ENCODE peak calls at places on chromosome 16, in four cellular contexts. T is prostate gland; I is aorta; F is CD8-positive, alpha-beta memory T cell. K is an unnamed sample.

GRCh38 chr16:7482596-7483290 is 150.1 kb downstream of the RBFOX1 start:
- DNase-seq in F (no peak), I (no peak), T (no peak), K (no peak)

GRCh38 chr16:71542377-71542776 is 16.2 kb downstream of the CHST4 start:
- DNase-seq in T (no peak), F (peak; percentile 65), I (peak; percentile 61), K (peak; percentile 46)

GRCh38 chr16:4675864-4676786 is 17.2 kb upstream of the NUDT16L1 start:
- DNase-seq in I (no peak), F (peak; percentile 78), T (no peak), K (peak; percentile 83)

GRCh38 chr16:88374736-88375135 is 8.0 kb upstream of the ZNF469 start:
- DNase-seq in F (peak; percentile 14), T (no peak), I (peak; percentile 24), K (no peak)

GRCh38 chr16:82156761-82157654 is 13.0 kb downstream of the MPHOSPH6 start:
- DNase-seq in T (no peak), F (no peak), I (no peak), K (no peak)

GRCh38 chr16:25009822-25010221 is 5.3 kb downstream of the ARHGAP17 start:
- DNase-seq in I (peak; percentile 78), F (no peak), T (no peak), K (no peak)

GRCh38 chr16:25716186-25716585 is 24.4 kb downstream of the HS3ST4 start:
- DNase-seq in F (no peak), T (no peak), I (no peak), K (no peak)

GRCh38 chr16:7013990-7014389 is 318.7 kb upstream of the RBFOX1 start:
- DNase-seq in I (no peak), T (no peak), F (no peak), K (no peak)

GRCh38 chr16:3256146-3256875 is at the start of gene MEFV:
- DNase-seq in I (no peak), F (no peak), T (no peak), K (no peak)

GRCh38 chr16:48948911-48949310 is 332.7 kb downstream of the CBLN1 start:
- DNase-seq in F (no peak), T (no peak), I (no peak), K (no peak)

GRCh38 chr16:88527186-88527936 is 42.8 kb upstream of the ZC3H18 start:
- DNase-seq in I (no peak), T (peak; percentile 44), F (peak; percentile 67), K (peak; percentile 64)

GRCh38 chr16:72901012-72901411 is 146.9 kb downstream of the ZFHX3 start:
- DNase-seq in I (no peak), T (no peak), F (no peak), K (no peak)

GRCh38 chr16:83393196-83393981 is 414.4 kb upstream of the HSBP1 start:
- DNase-seq in F (no peak), I (no peak), T (peak; percentile 7), K (no peak)

GRCh38 chr16:27208081-27208692 is 4.9 kb downstream of the KDM8 start:
- DNase-seq in I (no peak), T (no peak), F (no peak), K (no peak)

GRCh38 chr16:48405153-48405552 is 19.9 kb upstream of the SIAH1 start:
- DNase-seq in I (no peak), F (no peak), T (no peak), K (no peak)

GRCh38 chr16:61580579-61580978 is 455.7 kb downstream of the CDH8 start:
- DNase-seq in I (no peak), T (no peak), F (no peak), K (no peak)

GRCh38 chr16:442976-443375 is 17.5 kb downstream of the RAB11FIP3 start:
- DNase-seq in T (no peak), F (no peak), I (no peak), K (no peak)

GRCh38 chr16:85569615-85570212 is 43.4 kb upstream of the GSE1 start:
- DNase-seq in T (no peak), F (peak; percentile 79), I (no peak), K (peak; percentile 51)

GRCh38 chr16:47139561-47140185 is 4.1 kb downstream of the NETO2 start:
- DNase-seq in I (no peak), T (no peak), F (no peak), K (no peak)

GRCh38 chr16:88705746-88706287 is 391 bp downstream of the RNF166 start:
- DNase-seq in I (no peak), T (no peak), F (no peak), K (peak; percentile 22)

GRCh38 chr16:3235856-3236669 is 1.1 kb upstream of the ZNF200 start:
- DNase-seq in F (peak; percentile 62), I (peak; percentile 68), T (peak; percentile 6), K (peak; percentile 31)

GRCh38 chr16:27773344-27773743 is 223.4 kb downstream of the KATNIP start:
- DNase-seq in F (no peak), I (no peak), T (no peak), K (no peak)

GRCh38 chr16:76222853-76223252 is 54.3 kb upstream of the CNTNAP4 start:
- DNase-seq in T (no peak), I (no peak), F (no peak), K (no peak)

GRCh38 chr16:3979518-3979917 is 99.0 kb upstream of the CREBBP start:
- DNase-seq in I (no peak), T (no peak), F (peak; percentile 38), K (no peak)

GRCh38 chr16:81625544-81626152 is 153.4 kb upstream of the PLCG2 start:
- DNase-seq in F (no peak), T (peak; percentile 41), I (peak; percentile 83), K (no peak)

GRCh38 chr16:50900391-50900942 is 158.6 kb downstream of the CYLD start:
- DNase-seq in I (no peak), F (no peak), T (no peak), K (no peak)

GRCh38 chr16:81432899-81433560 is 11.6 kb upstream of the CMIP start:
- DNase-seq in T (no peak), F (no peak), I (no peak), K (no peak)

GRCh38 chr16:67071476-67072048 is 38.2 kb upstream of the PHAF1 start:
- DNase-seq in F (no peak), I (no peak), T (no peak), K (no peak)

GRCh38 chr16:68786685-68787418 is 49.8 kb downstream of the CDH1 start:
- DNase-seq in T (peak; percentile 65), I (no peak), F (no peak), K (no peak)

GRCh38 chr16:2971134-2971984 is 2.2 kb downstream of the PAQR4 start:
- DNase-seq in T (no peak), F (no peak), I (no peak), K (no peak)

GRCh38 chr16:50297301-50298074 is 31.1 kb downstream of the ADCY7 start:
- DNase-seq in F (peak; percentile 38), I (peak; percentile 34), T (no peak), K (no peak)

GRCh38 chr16:8686031-8686621 is 11.7 kb downstream of the ABAT start:
- DNase-seq in F (no peak), I (no peak), T (peak; percentile 37), K (no peak)

GRCh38 chr16:86300746-86301480 is 209.4 kb upstream of the FOXF1 start:
- DNase-seq in F (no peak), I (no peak), T (no peak), K (no peak)

GRCh38 chr16:1747934-1748333 is 23.4 kb downstream of the NME3 start:
- DNase-seq in I (no peak), F (no peak), T (no peak), K (no peak)
- H3K36me3 ChIP-seq in I (peaks cover 17% of the 10 kb centered on the region), F (peaks cover 22% of the 10 kb centered on the region), T (peaks cover 7% of the 10 kb centered on the region), K (peaks cover 67% of the 10 kb centered on the region)

DNA sequence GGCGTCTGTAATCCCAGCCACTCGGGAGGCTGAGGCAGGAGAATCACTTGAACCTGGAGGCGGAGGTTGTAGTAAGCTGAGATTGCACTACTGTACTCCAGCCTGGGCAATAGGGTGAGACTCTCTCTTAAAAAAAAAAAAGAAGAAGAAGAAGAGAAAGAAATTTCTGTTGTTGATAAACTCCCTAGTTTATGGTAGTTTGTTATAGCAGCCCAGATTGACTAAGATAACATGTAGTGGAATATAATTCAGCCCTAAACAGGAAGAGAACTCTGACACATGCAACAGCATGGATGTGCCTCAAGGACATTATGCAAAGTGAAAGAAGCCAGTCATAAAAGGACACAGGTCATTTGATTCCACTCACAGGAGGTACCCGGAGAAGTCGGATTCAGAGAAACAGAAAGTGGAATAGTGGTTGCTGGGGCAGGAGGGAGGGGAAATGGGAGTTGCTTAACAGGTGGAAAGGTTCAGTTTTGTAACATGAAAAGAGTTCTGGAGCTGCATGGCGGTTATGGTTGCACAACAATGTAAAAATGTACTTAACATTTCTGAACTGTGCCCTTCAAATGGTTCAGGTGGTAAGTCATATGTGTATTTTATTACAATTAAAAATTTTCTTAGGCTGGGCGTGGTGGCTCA is 26.0 kb upstream of the PRM1 start:
- DNase-seq in T (no peak), F (no peak), I (no peak), K (no peak)
- H3K4me1 ChIP-seq in T (no peaks in the 10 kb centered on the region), F (peaks cover 17% of the 10 kb centered on the region), I (no peaks in the 10 kb centered on the region), K (peaks cover 31% of the 10 kb centered on the region)

DNA sequence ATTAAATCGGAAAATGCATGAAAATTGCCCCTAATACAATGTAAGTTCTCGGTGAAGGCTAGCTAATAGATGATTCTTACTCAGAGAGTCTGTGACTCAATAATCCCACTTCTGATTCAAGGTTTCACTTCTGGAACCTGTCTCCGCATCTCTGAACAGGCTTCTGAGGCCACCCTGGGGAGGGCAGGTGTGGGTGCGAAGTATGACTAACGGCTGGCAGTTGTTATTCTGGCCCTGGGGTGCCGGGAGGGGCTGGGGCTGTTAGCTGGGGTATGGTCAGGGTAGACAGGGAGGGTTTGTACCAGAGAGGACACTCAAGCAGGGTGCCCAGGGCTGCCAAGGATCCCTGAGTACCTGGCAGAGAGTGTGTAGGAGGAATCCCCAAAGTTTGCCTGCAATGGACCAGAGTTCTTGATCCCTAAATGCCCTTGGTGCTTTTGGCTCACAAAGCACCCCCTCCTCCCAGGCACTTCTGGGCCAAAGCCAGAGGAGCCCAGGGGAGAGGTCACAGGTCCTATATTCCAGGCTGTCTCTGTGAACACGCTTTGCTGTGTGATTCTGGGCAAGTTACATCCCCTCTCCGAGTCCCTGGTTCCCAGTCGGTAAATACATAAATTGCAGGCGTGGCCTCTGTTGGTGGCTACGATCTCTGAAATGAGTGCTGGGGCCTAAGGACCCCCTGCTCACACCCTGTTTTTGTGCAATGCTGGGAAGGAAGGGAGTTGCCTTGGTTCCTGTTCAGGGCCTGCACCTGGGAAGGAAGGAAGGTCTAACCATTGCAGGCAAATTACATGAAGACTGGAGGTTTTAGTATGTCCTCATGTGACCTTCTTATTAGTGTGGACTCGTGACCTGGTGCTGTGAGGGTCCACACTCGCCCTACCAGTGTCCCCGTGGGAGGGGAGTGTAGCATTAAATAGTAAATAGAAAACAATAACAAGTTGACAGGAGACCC is 49.9 kb upstream of the CPNE2 start:
- DNase-seq in I (no peak), F (peak; percentile 90), T (no peak), K (peak; percentile 85)
- H3K27ac ChIP-seq in I (no peak overlapping the region), F (peak overlapping the region; percentile 62), T (no peak overlapping the region), K (peak overlapping the region; percentile 80)

GRCh38 chr16:28900601-28901000 is 22.3 kb downstream of the ATP2A1 start:
- DNase-seq in F (no peak), T (no peak), I (no peak), K (no peak)
- H3K36me3 ChIP-seq in F (no peaks in the 10 kb centered on the region), T (no peaks in the 10 kb centered on the region), I (no peaks in the 10 kb centered on the region), K (no peaks in the 10 kb centered on the region)